ENCODE peak calls at places on chromosomes 16 and 17, in seven cellular contexts. S is AG04450, I is left ventricle myocardium inferior, L is GM23248, U is left lung, B is MM.1S, J is transverse colon. C is an unnamed sample.

GRCh38 chr17:7833795-7834553 is at the start of gene KDM6B:
- DNase-seq in B (peak; percentile 90), S (peak; percentile 67), L (peak; percentile 98), U (peak; percentile 96), I (peak; percentile 95), J (peak; percentile 96), C (peak; percentile 95)

GRCh38 chr16:49452108-49452507 is 78.5 kb downstream of the C16orf78 start:
- DNase-seq in U (no peak), L (no peak), I (no peak), S (no peak), B (no peak), J (no peak), C (no peak)

GRCh38 chr16:73878616-73879015 is 418.0 kb upstream of the PSMD7 start:
- DNase-seq in L (peak; percentile 73), B (peak; percentile 24), I (no peak), J (no peak), U (no peak), S (peak; percentile 39), C (no peak)

GRCh38 chr16:55913717-55914116 is 38.5 kb upstream of the CES5A start:
- DNase-seq in L (no peak), S (no peak), U (no peak), I (no peak), B (no peak), J (no peak), C (no peak)

GRCh38 chr16:66474750-66475199 is 47.7 kb downstream of the BEAN1 start:
- DNase-seq in I (no peak), B (peak; percentile 85), J (peak; percentile 27), U (no peak), S (no peak), L (no peak), C (no peak)

GRCh38 chr17:81471804-81472456 is 40.7 kb downstream of the ACTG1 start:
- DNase-seq in I (no peak), L (peak; percentile 97), S (no peak), U (no peak), B (peak; percentile 33), J (peak; percentile 62), C (peak; percentile 74)

GRCh38 chr17:82134101-82134500 is 36.1 kb upstream of the FASN start:
- DNase-seq in L (no peak), J (peak; percentile 29), I (no peak), S (no peak), B (no peak), U (peak; percentile 80), C (peak; percentile 52)

GRCh38 chr17:76791053-76791980 is 53.4 kb downstream of the MFSD11 start:
- DNase-seq in U (no peak), L (peak; percentile 86), I (no peak), B (peak; percentile 77), S (no peak), J (peak; percentile 63), C (peak; percentile 62)

GRCh38 chr17:299546-299945 is 53.1 kb downstream of the RPH3AL start:
- DNase-seq in L (no peak), J (no peak), I (no peak), B (no peak), S (no peak), U (no peak), C (peak; percentile 65)

GRCh38 chr16:55494994-55495421 is 13.9 kb upstream of the LPCAT2 start:
- DNase-seq in I (no peak), U (no peak), S (peak; percentile 87), L (peak; percentile 93), B (no peak), J (peak; percentile 45), C (no peak)

GRCh38 chr17:37047631-37048104 is 98.9 kb downstream of the AATF start:
- DNase-seq in B (peak; percentile 75), J (peak; percentile 75), L (peak; percentile 79), I (peak; percentile 70), S (peak; percentile 57), U (peak; percentile 69), C (peak; percentile 88)

GRCh38 chr17:60410001-60410400 is 12.3 kb upstream of the CHCT1 start:
- DNase-seq in U (no peak), J (no peak), B (no peak), L (no peak), S (no peak), I (no peak), C (no peak)

GRCh38 chr17:13462673-13463124 is 139.0 kb downstream of the HS3ST3A1 start:
- DNase-seq in S (no peak), B (no peak), I (no peak), J (no peak), U (no peak), L (no peak), C (peak; percentile 38)

GRCh38 chr17:37479025-37479424 is 10.7 kb upstream of the DUSP14 start:
- DNase-seq in U (no peak), J (no peak), S (no peak), L (no peak), B (no peak), I (no peak), C (no peak)

GRCh38 chr17:68627956-68628355 is 26.8 kb upstream of the FAM20A start:
- DNase-seq in J (peak; percentile 10), S (no peak), I (no peak), B (no peak), U (no peak), L (peak; percentile 3), C (no peak)

GRCh38 chr16:12146966-12147365 is 170.4 kb downstream of the SNX29 start:
- DNase-seq in U (no peak), S (no peak), J (no peak), L (no peak), I (no peak), B (no peak), C (no peak)

GRCh38 chr16:86382067-86382773 is 128.1 kb upstream of the FOXF1 start:
- DNase-seq in J (no peak), L (no peak), S (no peak), I (no peak), B (no peak), U (no peak), C (no peak)

GRCh38 chr16:75121949-75122568 is 5.5 kb upstream of the LDHD start:
- DNase-seq in I (no peak), S (no peak), B (no peak), U (no peak), L (no peak), J (no peak), C (no peak)

GRCh38 chr17:47720754-47721533 is 12.1 kb upstream of the TBX21 start:
- DNase-seq in I (no peak), S (no peak), B (no peak), L (peak; percentile 78), U (no peak), J (peak; percentile 28), C (no peak)

GRCh38 chr16:88914750-88915368 is 48.4 kb upstream of the PABPN1L start:
- DNase-seq in U (no peak), I (peak; percentile 63), B (no peak), S (peak; percentile 7), L (peak; percentile 88), J (no peak), C (peak; percentile 71)

GRCh38 chr17:1769826-1770477 is 8.1 kb downstream of the SERPINF1 start:
- DNase-seq in J (no peak), I (no peak), L (no peak), U (no peak), B (no peak), S (no peak), C (no peak)

DNA sequence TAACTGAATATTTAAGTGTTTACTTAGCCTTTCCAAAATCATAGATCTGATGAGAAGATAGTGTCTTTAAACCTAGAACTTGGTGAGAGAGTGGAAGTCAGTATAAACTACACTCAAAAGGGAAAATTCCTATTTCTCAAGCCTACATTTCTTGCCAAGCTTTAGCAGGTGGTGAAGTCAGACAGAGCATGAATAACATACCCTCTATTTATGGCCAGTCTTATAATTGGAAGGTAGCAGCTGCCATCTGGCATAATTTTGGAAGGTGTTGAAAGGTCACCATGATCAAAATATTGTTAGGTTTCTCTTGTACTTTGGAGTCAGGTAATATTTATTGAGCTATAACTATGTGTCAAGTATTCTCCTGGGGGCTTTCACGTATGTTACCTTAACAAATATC is 729.3 kb upstream of the KIF2B start:
- DNase-seq in J (no peak), B (no peak), L (no peak), U (no peak), I (no peak), S (no peak), C (no peak)
- H3K9me3 ChIP-seq in J (no peaks in the 10 kb centered on the region), B (no peaks in the 10 kb centered on the region), L (peaks cover 3% of the 10 kb centered on the region), U (peaks cover 5% of the 10 kb centered on the region), I (no peaks in the 10 kb centered on the region), S (peaks cover 4% of the 10 kb centered on the region), C (no peaks in the 10 kb centered on the region)

GRCh38 chr17:61594294-61594825 is 3.3 kb upstream of the NACA2 start:
- DNase-seq in S (no peak), B (no peak), L (peak; percentile 20), U (no peak), I (no peak), J (no peak), C (no peak)
- H3K27me3 ChIP-seq in S (peaks cover 23% of the 10 kb centered on the region), B (no peaks in the 10 kb centered on the region), L (peaks cover 88% of the 10 kb centered on the region), U (peaks cover 32% of the 10 kb centered on the region), I (peaks cover 95% of the 10 kb centered on the region), J (peaks cover 68% of the 10 kb centered on the region), C (no peaks in the 10 kb centered on the region)

DNA sequence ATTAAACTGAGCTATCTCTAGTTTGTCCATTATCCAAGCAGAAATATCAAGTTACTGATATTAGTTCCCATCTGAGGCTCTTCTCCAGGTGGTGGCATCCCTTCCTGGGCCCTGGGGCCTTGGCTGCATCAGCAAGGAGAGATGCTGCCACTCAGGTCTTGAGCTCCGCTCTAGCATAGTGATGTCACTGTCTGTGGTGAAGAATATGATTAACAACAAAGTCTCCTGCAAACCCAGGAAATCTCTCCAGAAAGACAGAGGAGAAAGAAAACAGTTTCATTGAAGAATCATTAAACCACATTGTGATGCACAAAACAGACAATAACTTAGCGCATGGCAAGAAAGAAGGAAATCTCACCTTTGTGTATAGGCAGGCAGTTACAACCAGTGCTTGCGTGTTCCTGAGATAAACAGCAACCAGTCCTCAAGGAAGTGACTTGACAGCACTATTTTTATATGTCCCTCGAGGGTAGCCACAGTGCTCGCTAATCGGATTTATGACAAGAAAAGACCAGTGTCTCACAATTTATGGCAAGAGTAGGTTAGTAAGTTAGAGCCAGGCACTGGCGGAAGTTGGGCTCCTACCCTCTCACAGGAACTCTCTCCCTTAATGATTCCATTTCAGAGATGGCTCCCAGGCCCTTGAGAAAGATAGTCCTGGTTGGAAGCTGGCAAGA is 151.1 kb downstream of the AHSP start:
- DNase-seq in S (no peak), J (no peak), I (no peak), B (no peak), U (no peak), L (no peak), C (no peak)
- H3K9me3 ChIP-seq in S (no peaks in the 10 kb centered on the region), J (no peaks in the 10 kb centered on the region), I (no peaks in the 10 kb centered on the region), B (no peaks in the 10 kb centered on the region), U (peaks cover 2% of the 10 kb centered on the region), L (no peaks in the 10 kb centered on the region), C (no peaks in the 10 kb centered on the region)

GRCh38 chr16:1977875-1978268 is 3.4 kb downstream of the NOXO1 start:
- DNase-seq in J (no peak), U (no peak), I (no peak), B (no peak), L (no peak), S (no peak), C (no peak)

GRCh38 chr16:1975432-1976215 is 3.8 kb downstream of the TBL3 start:
- DNase-seq in J (no peak), U (no peak), L (no peak), I (no peak), S (no peak), B (no peak), C (no peak)

GRCh38 chr16:1974157-1975070 is 2.6 kb downstream of the TBL3 start:
- DNase-seq in L (no peak), U (no peak), J (no peak), I (no peak), B (no peak), S (no peak), C (no peak)

GRCh38 chr16:1976951-1977874 is 4.1 kb downstream of the NOXO1 start:
- DNase-seq in S (no peak), L (no peak), I (no peak), J (no peak), U (no peak), B (no peak), C (peak; percentile 60)

GRCh38 chr16:1976216-1976520 is 4.3 kb downstream of the TBL3 start:
- DNase-seq in L (no peak), J (no peak), I (no peak), S (no peak), B (no peak), U (no peak), C (no peak)
- H3K27me3 ChIP-seq in L (peaks cover 18% of the 10 kb centered on the region), J (peaks cover 34% of the 10 kb centered on the region), I (peaks cover 66% of the 10 kb centered on the region), S (peaks cover 19% of the 10 kb centered on the region), B (peaks cover 14% of the 10 kb centered on the region), U (peaks cover 39% of the 10 kb centered on the region), C (no peaks in the 10 kb centered on the region)